ENCODE peak calls at places on chromosomes 11 and 22, in four cellular contexts. P is WERI-Rb-1, W is adrenal gland, N is fibroblast of lung. H is an unnamed sample.

GRCh38 chr22:35615156-35615555 is 2.0 kb downstream of the MB start:
- DNase-seq in P (no peak), W (no peak), N (peak; percentile 19), H (no peak)

GRCh38 chr11:48127521-48128183 is 89.0 kb upstream of the OR4B1 start:
- DNase-seq in P (no peak), W (no peak), N (no peak), H (no peak)

GRCh38 chr11:129973809-129974208 is 28.8 kb downstream of the PRDM10 start:
- DNase-seq in P (no peak), W (no peak), N (no peak), H (no peak)

GRCh38 chr11:121416909-121417567 is 35.1 kb upstream of the SORL1 start:
- DNase-seq in P (no peak), W (peak; percentile 87), N (peak; percentile 96), H (peak; percentile 7)

GRCh38 chr11:36156486-36157150 is 132.6 kb downstream of the COMMD9 start:
- DNase-seq in P (no peak), W (no peak), N (no peak), H (no peak)

GRCh38 chr11:8650401-8650990 is 32.0 kb downstream of the TRIM66 start:
- DNase-seq in P (no peak), W (no peak), N (peak; percentile 12), H (peak; percentile 45)

GRCh38 chr11:117584056-117584830 is 212.8 kb downstream of the DSCAML1 start:
- DNase-seq in P (no peak), W (no peak), N (no peak), H (peak; percentile 2)

GRCh38 chr11:78365381-78365792 is 52.2 kb downstream of the GAB2 start:
- DNase-seq in P (no peak), W (no peak), N (no peak), H (peak; percentile 33)

GRCh38 chr22:38419864-38420172 is 35.2 kb downstream of the KCNJ4 start:
- DNase-seq in P (no peak), W (no peak), N (no peak), H (no peak)

GRCh38 chr11:45394294-45395085 is 108.3 kb upstream of the SYT13 start:
- DNase-seq in P (no peak), W (no peak), N (no peak), H (no peak)

GRCh38 chr11:75403037-75403436 is 3.7 kb downstream of the RPS3 start:
- DNase-seq in P (no peak), W (no peak), N (no peak), H (no peak)

GRCh38 chr11:75402002-75402773 is 2.9 kb downstream of the RPS3 start:
- DNase-seq in P (no peak), W (no peak), N (no peak), H (no peak)

GRCh38 chr11:75400110-75400865 is 970 bp downstream of the RPS3 start:
- DNase-seq in P (no peak), W (no peak), N (no peak), H (no peak)

GRCh38 chr11:75398906-75399305 is 412 bp upstream of the RPS3 start:
- DNase-seq in P (peak; percentile 60), W (no peak), N (no peak), H (no peak)

GRCh38 chr11:75399344-75400109 is at the start of gene RPS3:
- DNase-seq in P (peak; percentile 90), W (peak; percentile 94), N (peak; percentile 92), H (peak; percentile 85)
- TF ChIP-seq CTCF in P (peak; percentile 26), W (no peak), N (no peak), H (peak; percentile 53)

GRCh38 chr22:22380098-22381030 is 128.2 kb downstream of the ZNF280B start:
- DNase-seq in P (peak; percentile 81), W (no peak), N (no peak), H (no peak)
- TF ChIP-seq CTCF in P (peak; percentile 73), W (no peak), N (no peak), H (peak; percentile 42)

GRCh38 chr22:20774882-20775281 is 969 bp downstream of the SERPIND1 start:
- DNase-seq in P (no peak), W (no peak), N (no peak), H (no peak)

GRCh38 chr22:20776624-20777405 is 2.9 kb downstream of the SERPIND1 start:
- DNase-seq in P (no peak), W (no peak), N (no peak), H (no peak)

GRCh38 chr22:20775342-20775895 is 1.5 kb downstream of the SERPIND1 start:
- DNase-seq in P (no peak), W (no peak), N (no peak), H (no peak)

GRCh38 chr22:20773793-20774212 is at the start of gene SERPIND1:
- DNase-seq in P (no peak), W (no peak), N (no peak), H (no peak)

GRCh38 chr22:20771918-20772625 is 1.8 kb upstream of the SERPIND1 start:
- DNase-seq in P (no peak), W (no peak), N (no peak), H (no peak)
- TF ChIP-seq CTCF in P (peak; percentile 27), W (no peak), N (no peak), H (peak; percentile 38)

DNA sequence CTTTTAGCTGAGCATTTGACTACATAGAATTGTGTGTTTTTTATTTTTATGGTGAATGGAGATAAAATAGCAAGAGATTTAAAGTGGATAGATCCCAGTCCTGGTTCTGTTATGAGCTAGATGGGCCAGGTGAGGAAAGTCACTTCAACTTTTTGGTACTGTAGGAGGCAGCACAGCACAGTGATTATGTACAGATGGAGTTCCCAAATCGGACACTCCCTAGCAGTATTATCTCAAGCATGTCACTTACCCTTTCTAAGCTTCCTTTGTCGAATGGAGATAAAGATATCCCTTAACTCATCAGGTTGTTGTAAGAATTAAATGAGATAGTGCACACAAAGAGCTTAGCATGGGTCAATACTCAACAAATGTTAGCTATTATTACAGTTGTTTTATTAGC is 5.3 kb downstream of the EXPH5 start:
- DNase-seq in P (no peak), W (no peak), N (no peak), H (no peak)
- TF ChIP-seq CTCF in P (no peak), W (no peak), N (no peak), H (no peak)

GRCh38 chr11:65118097-65118837 is 766 bp upstream of the ZNHIT2 start:
- DNase-seq in P (no peak), W (peak; percentile 22), N (no peak), H (no peak)
- TF ChIP-seq CTCF in P (no peak), W (no peak), N (no peak), H (peak; percentile 14)

GRCh38 chr11:68855205-68855978 is 13.7 kb upstream of the CPT1A start:
- DNase-seq in P (no peak), W (no peak), N (no peak), H (peak; percentile 34)
- TF ChIP-seq CTCF in P (no peak), W (no peak), N (peak; percentile 26), H (peak; percentile 49)

DNA sequence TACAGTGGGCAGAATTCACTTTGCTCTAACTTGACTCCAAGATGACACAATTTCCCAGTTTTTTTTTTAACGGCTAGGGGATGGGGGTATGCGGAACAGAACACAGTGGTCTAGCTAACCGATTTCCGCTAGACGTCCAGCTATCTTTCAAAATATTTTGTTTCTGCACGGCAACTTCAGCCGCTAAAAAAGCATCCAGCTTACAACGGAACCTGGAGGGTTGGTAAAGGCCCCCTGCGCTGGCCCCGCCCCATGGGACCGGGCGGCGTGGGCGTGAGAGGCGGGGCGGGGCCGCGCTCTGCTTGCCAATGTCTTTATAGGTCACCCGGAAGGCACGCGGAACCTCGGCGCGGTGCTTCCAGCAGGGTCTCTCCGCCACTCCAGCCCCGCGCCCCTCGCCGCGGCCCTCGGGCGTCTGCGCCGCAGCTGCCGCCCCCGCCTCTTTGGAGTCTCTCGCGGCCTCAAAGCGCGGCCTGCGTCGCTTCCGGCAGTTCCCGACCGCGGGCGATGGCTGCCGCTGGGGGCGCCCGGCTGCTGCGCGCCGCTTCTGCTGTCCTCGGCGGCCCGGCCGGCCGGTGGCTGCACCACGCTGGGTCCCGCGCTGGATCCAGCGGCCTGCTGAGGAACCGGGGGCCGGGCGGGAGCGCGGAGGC is at the start of gene FDX1:
- DNase-seq in P (peak; percentile 91), W (peak; percentile 92), N (peak; percentile 76), H (peak; percentile 60)
- TF ChIP-seq CTCF in P (peak; percentile 59), W (peak; percentile 85), N (peak; percentile 36), H (peak; percentile 81)